ENCODE peak calls at places on chromosomes 13 and 19, in ten cellular contexts. U, I, O, W, C, Y, K, V, R and H are unnamed samples.

GRCh38 chr19:14059093-14059480 is 2.8 kb downstream of the PALM3 start:
- DNase-seq in Y (no peak), U (no peak), O (no peak), I (no peak), C (peak; percentile 81), W (no peak), K (peak; percentile 32), R (no peak), V (no peak), H (no peak)

GRCh38 chr19:2443785-2444182 is 13.0 kb downstream of the LMNB2 start:
- DNase-seq in R (no peak), Y (no peak), I (no peak), K (no peak), C (no peak), W (no peak), O (no peak), U (no peak), V (no peak), H (no peak)

GRCh38 chr13:40648841-40649240 is 17.6 kb downstream of the FOXO1 start:
- DNase-seq in K (peak; percentile 39), I (no peak), O (no peak), R (no peak), V (no peak), C (no peak), U (no peak), W (no peak), Y (no peak), H (no peak)

GRCh38 chr13:29594710-29595379 is 643 bp downstream of the SLC7A1 start:
- DNase-seq in W (peak; percentile 64), O (peak; percentile 54), Y (peak; percentile 35), I (peak; percentile 34), K (peak; percentile 60), U (peak; percentile 61), V (peak; percentile 2), C (peak; percentile 89), R (peak; percentile 31), H (peak; percentile 66)

GRCh38 chr13:69720278-69720983 is 387.2 kb upstream of the ATXN8OS start:
- DNase-seq in Y (no peak), I (no peak), W (no peak), U (no peak), R (peak; percentile 9), O (no peak), V (no peak), K (no peak), C (no peak), H (no peak)

GRCh38 chr19:15015946-15016542 is 33.2 kb upstream of the CASP14 start:
- DNase-seq in U (no peak), I (no peak), R (peak; percentile 51), Y (no peak), V (no peak), O (no peak), W (no peak), C (no peak), K (peak; percentile 46), H (peak; percentile 26)

GRCh38 chr13:109412232-109412935 is 374.0 kb downstream of the IRS2 start:
- DNase-seq in I (no peak), C (no peak), O (no peak), K (no peak), W (no peak), U (no peak), V (no peak), Y (no peak), R (no peak), H (peak; percentile 49)

GRCh38 chr19:1105873-1106840 is 2.4 kb downstream of the GPX4 start:
- DNase-seq in W (no peak), Y (no peak), R (no peak), O (no peak), C (no peak), V (no peak), K (no peak), I (no peak), U (no peak), H (no peak)

GRCh38 chr13:27172495-27172842 is 858 bp upstream of the USP12 start:
- DNase-seq in K (peak; percentile 63), W (no peak), R (no peak), Y (no peak), I (no peak), U (peak; percentile 5), V (no peak), O (no peak), C (no peak), H (peak; percentile 72)

GRCh38 chr13:44735806-44736205 is 159.7 kb upstream of the TSC22D1 start:
- DNase-seq in V (no peak), W (no peak), K (no peak), R (no peak), C (no peak), I (no peak), U (no peak), Y (no peak), O (no peak), H (no peak)

GRCh38 chr13:63351081-63351480 is 1935.4 kb upstream of the PCDH20 start:
- DNase-seq in O (no peak), K (no peak), R (no peak), U (no peak), C (no peak), V (no peak), W (peak; percentile 2), I (no peak), Y (no peak), H (peak; percentile 2)

GRCh38 chr13:50451609-50452008 is 391.9 kb downstream of the DLEU7 start:
- DNase-seq in K (no peak), O (no peak), U (no peak), I (no peak), V (no peak), R (no peak), W (peak; percentile 17), C (no peak), Y (no peak), H (no peak)

GRCh38 chr13:44068169-44068568 is 188.5 kb downstream of the LACC1 start:
- DNase-seq in R (no peak), C (no peak), W (peak; percentile 64), Y (no peak), V (no peak), I (no peak), U (no peak), O (no peak), K (no peak), H (peak; percentile 27)

GRCh38 chr19:48969276-48970138 is 4.4 kb downstream of the FTL start:
- DNase-seq in K (peak; percentile 36), Y (no peak), I (no peak), W (peak; percentile 51), V (no peak), U (no peak), C (no peak), R (no peak), O (no peak), H (no peak)

GRCh38 chr13:102234618-102235017 is 167.2 kb downstream of the FGF14 start:
- DNase-seq in V (no peak), Y (no peak), W (no peak), C (no peak), O (no peak), R (no peak), U (no peak), I (no peak), K (no peak), H (no peak)

GRCh38 chr19:5623397-5624153 is 692 bp downstream of the SAFB start:
- DNase-seq in W (no peak), V (no peak), Y (no peak), I (no peak), R (no peak), C (no peak), K (peak; percentile 21), U (peak; percentile 7), O (no peak), H (no peak)

GRCh38 chr13:104181526-104182231 is 1115.5 kb upstream of the SLC10A2 start:
- DNase-seq in U (no peak), Y (no peak), W (no peak), I (no peak), O (no peak), R (no peak), V (no peak), C (no peak), K (no peak), H (no peak)

GRCh38 chr13:80590551-80590950 is 249.6 kb upstream of the SPRY2 start:
- DNase-seq in O (no peak), V (no peak), K (no peak), R (no peak), I (no peak), Y (no peak), W (no peak), U (no peak), C (no peak), H (no peak)

GRCh38 chr13:109720758-109721184 is 65.6 kb downstream of the IRS2 start:
- DNase-seq in I (no peak), C (no peak), R (no peak), K (no peak), U (no peak), W (no peak), V (no peak), O (no peak), Y (no peak), H (no peak)

GRCh38 chr19:8158411-8159074 is 9.2 kb upstream of the FBN3 start:
- DNase-seq in V (no peak), K (peak; percentile 88), W (peak; percentile 88), U (peak; percentile 47), I (peak; percentile 72), O (peak; percentile 7), R (peak; percentile 61), Y (peak; percentile 9), C (peak; percentile 67), H (peak; percentile 91)

GRCh38 chr19:51131780-51132680 is 7.3 kb downstream of the SIGLEC9 start:
- DNase-seq in C (peak; percentile 61), Y (no peak), U (peak; percentile 49), W (peak; percentile 83), R (no peak), V (no peak), O (no peak), I (peak; percentile 13), K (peak; percentile 47), H (peak; percentile 86)

GRCh38 chr19:1412995-1413889 is 5.9 kb downstream of the DAZAP1 start:
- DNase-seq in U (no peak), Y (no peak), I (no peak), O (no peak), V (no peak), W (no peak), R (no peak), C (no peak), K (no peak), H (no peak)

GRCh38 chr19:49558591-49558990 is 21.8 kb downstream of the NOSIP start:
- DNase-seq in R (no peak), O (no peak), U (no peak), C (peak; percentile 69), K (no peak), I (no peak), W (no peak), Y (no peak), V (no peak), H (no peak)

GRCh38 chr13:64061649-64062048 is 2646.0 kb upstream of the PCDH20 start:
- DNase-seq in Y (no peak), I (no peak), O (no peak), W (no peak), V (no peak), U (no peak), R (no peak), C (no peak), K (no peak), H (no peak)

GRCh38 chr13:108026671-108027410 is 188.5 kb downstream of the LIG4 start:
- DNase-seq in I (no peak), W (no peak), V (no peak), O (no peak), Y (no peak), U (no peak), R (no peak), K (no peak), C (no peak), H (no peak)

GRCh38 chr19:4744451-4745170 is 21.0 kb upstream of the DPP9 start:
- DNase-seq in C (no peak), Y (no peak), I (peak; percentile 82), U (no peak), O (no peak), R (no peak), V (no peak), W (peak; percentile 95), K (peak; percentile 59), H (peak; percentile 98)

GRCh38 chr19:21751379-21751778 is 16.0 kb downstream of the ZNF100 start:
- DNase-seq in C (no peak), R (no peak), K (no peak), O (no peak), Y (no peak), W (peak; percentile 5), U (no peak), I (no peak), V (no peak), H (peak; percentile 33)

GRCh38 chr13:68234278-68234677 is 1004.1 kb upstream of the PCDH9 start:
- DNase-seq in Y (no peak), V (no peak), K (no peak), I (peak; percentile 13), R (no peak), O (no peak), W (no peak), C (no peak), U (no peak), H (peak; percentile 4)